ENCODE peak calls at places on chromosomes 3 and 15, in eight cellular contexts. One of them, this sample, is unnamed.

GRCh38 chr15:73959012-73959581 is 32.8 kb downstream of the LOXL1 start:
- DNase-seq in aorta: peak; percentile 9
- DNase-seq in fibroblast of mammary gland: no peak
- DNase-seq in cardiac muscle cell: no peak
- DNase-seq in HFFc6: no peak
- DNase-seq in RCC 7860: peak; percentile 37
- DNase-seq in DND-41: peak; percentile 70
- DNase-seq in WTC11: no peak
- DNase-seq in this sample: peak; percentile 52

GRCh38 chr15:100592898-100593297 is 9.1 kb downstream of the LINS1 start:
- DNase-seq in aorta: no peak
- DNase-seq in fibroblast of mammary gland: peak; percentile 19
- DNase-seq in cardiac muscle cell: no peak
- DNase-seq in HFFc6: peak; percentile 61
- DNase-seq in RCC 7860: no peak
- DNase-seq in DND-41: no peak
- DNase-seq in WTC11: no peak
- DNase-seq in this sample: no peak

GRCh38 chr15:29687204-29687768 is 135.0 kb downstream of the TJP1 start:
- DNase-seq in aorta: no peak
- DNase-seq in fibroblast of mammary gland: no peak
- DNase-seq in cardiac muscle cell: no peak
- DNase-seq in HFFc6: no peak
- DNase-seq in RCC 7860: no peak
- DNase-seq in DND-41: no peak
- DNase-seq in WTC11: no peak
- DNase-seq in this sample: no peak

GRCh38 chr15:85704720-85705119 is 90.0 kb downstream of the KLHL25 start:
- DNase-seq in aorta: no peak
- DNase-seq in fibroblast of mammary gland: peak; percentile 68
- DNase-seq in cardiac muscle cell: no peak
- DNase-seq in HFFc6: no peak
- DNase-seq in RCC 7860: no peak
- DNase-seq in DND-41: no peak
- DNase-seq in WTC11: no peak
- DNase-seq in this sample: no peak

GRCh38 chr3:197590313-197590962 is 34.7 kb upstream of the BDH1 start:
- DNase-seq in aorta: no peak
- DNase-seq in fibroblast of mammary gland: no peak
- DNase-seq in cardiac muscle cell: no peak
- DNase-seq in HFFc6: no peak
- DNase-seq in RCC 7860: no peak
- DNase-seq in DND-41: no peak
- DNase-seq in WTC11: no peak
- DNase-seq in this sample: no peak

GRCh38 chr3:129558076-129558771 is 15.2 kb downstream of the H1-8 start:
- DNase-seq in aorta: no peak
- DNase-seq in fibroblast of mammary gland: peak; percentile 28
- DNase-seq in cardiac muscle cell: no peak
- DNase-seq in HFFc6: no peak
- DNase-seq in RCC 7860: no peak
- DNase-seq in DND-41: no peak
- DNase-seq in WTC11: no peak
- DNase-seq in this sample: no peak

GRCh38 chr3:189978753-189979152 is 141.9 kb downstream of the P3H2 start:
- DNase-seq in aorta: no peak
- DNase-seq in fibroblast of mammary gland: no peak
- DNase-seq in cardiac muscle cell: no peak
- DNase-seq in HFFc6: no peak
- DNase-seq in RCC 7860: no peak
- DNase-seq in DND-41: no peak
- DNase-seq in WTC11: no peak
- DNase-seq in this sample: no peak

GRCh38 chr3:50664959-50665602 is 9.6 kb upstream of the DOCK3 start:
- DNase-seq in aorta: no peak
- DNase-seq in fibroblast of mammary gland: no peak
- DNase-seq in cardiac muscle cell: no peak
- DNase-seq in HFFc6: no peak
- DNase-seq in RCC 7860: no peak
- DNase-seq in DND-41: no peak
- DNase-seq in WTC11: peak; percentile 4
- DNase-seq in this sample: no peak

GRCh38 chr3:128882709-128883108 is 3.3 kb downstream of the ACAD9 start:
- DNase-seq in aorta: no peak
- DNase-seq in fibroblast of mammary gland: no peak
- DNase-seq in cardiac muscle cell: no peak
- DNase-seq in HFFc6: no peak
- DNase-seq in RCC 7860: no peak
- DNase-seq in DND-41: no peak
- DNase-seq in WTC11: no peak
- DNase-seq in this sample: no peak

GRCh38 chr3:11581237-11582122 is 62.2 kb downstream of the VGLL4 start:
- DNase-seq in aorta: no peak
- DNase-seq in fibroblast of mammary gland: no peak
- DNase-seq in cardiac muscle cell: no peak
- DNase-seq in HFFc6: no peak
- DNase-seq in RCC 7860: no peak
- DNase-seq in DND-41: no peak
- DNase-seq in WTC11: no peak
- DNase-seq in this sample: no peak

GRCh38 chr3:194095464-194095863 is 40.5 kb upstream of the HES1 start:
- DNase-seq in aorta: no peak
- DNase-seq in fibroblast of mammary gland: no peak
- DNase-seq in cardiac muscle cell: no peak
- DNase-seq in HFFc6: no peak
- DNase-seq in RCC 7860: no peak
- DNase-seq in DND-41: peak; percentile 57
- DNase-seq in WTC11: no peak
- DNase-seq in this sample: no peak

GRCh38 chr15:43975750-43976149 is 148.9 kb downstream of the WDR76 start:
- DNase-seq in aorta: no peak
- DNase-seq in fibroblast of mammary gland: no peak
- DNase-seq in cardiac muscle cell: no peak
- DNase-seq in HFFc6: no peak
- DNase-seq in RCC 7860: no peak
- DNase-seq in DND-41: no peak
- DNase-seq in WTC11: no peak
- DNase-seq in this sample: no peak

GRCh38 chr3:58266577-58266976 is 29.0 kb downstream of the ABHD6 start:
- DNase-seq in aorta: no peak
- DNase-seq in fibroblast of mammary gland: peak; percentile 18
- DNase-seq in cardiac muscle cell: no peak
- DNase-seq in HFFc6: no peak
- DNase-seq in RCC 7860: no peak
- DNase-seq in DND-41: no peak
- DNase-seq in WTC11: no peak
- DNase-seq in this sample: no peak

GRCh38 chr15:87877114-87877810 is 379.3 kb downstream of the NTRK3 start:
- DNase-seq in aorta: no peak
- DNase-seq in fibroblast of mammary gland: peak; percentile 2
- DNase-seq in cardiac muscle cell: peak; percentile 93
- DNase-seq in HFFc6: peak; percentile 71
- DNase-seq in RCC 7860: peak; percentile 85
- DNase-seq in DND-41: no peak
- DNase-seq in WTC11: no peak
- DNase-seq in this sample: no peak

GRCh38 chr15:68561901-68562300 is 16.9 kb upstream of the CORO2B start:
- DNase-seq in aorta: peak; percentile 40
- DNase-seq in fibroblast of mammary gland: no peak
- DNase-seq in cardiac muscle cell: no peak
- DNase-seq in HFFc6: no peak
- DNase-seq in RCC 7860: no peak
- DNase-seq in DND-41: no peak
- DNase-seq in WTC11: no peak
- DNase-seq in this sample: no peak

GRCh38 chr3:153099131-153099530 is 62.9 kb upstream of the RAP2B start:
- DNase-seq in aorta: no peak
- DNase-seq in fibroblast of mammary gland: no peak
- DNase-seq in cardiac muscle cell: no peak
- DNase-seq in HFFc6: no peak
- DNase-seq in RCC 7860: no peak
- DNase-seq in DND-41: no peak
- DNase-seq in WTC11: no peak
- DNase-seq in this sample: no peak

GRCh38 chr3:177598110-177598833 is 401.0 kb upstream of the TBL1XR1 start:
- DNase-seq in aorta: no peak
- DNase-seq in fibroblast of mammary gland: no peak
- DNase-seq in cardiac muscle cell: peak; percentile 43
- DNase-seq in HFFc6: no peak
- DNase-seq in RCC 7860: no peak
- DNase-seq in DND-41: peak; percentile 41
- DNase-seq in WTC11: no peak
- DNase-seq in this sample: no peak

GRCh38 chr3:190728574-190729246 is 133.8 kb downstream of the GMNC start:
- DNase-seq in aorta: no peak
- DNase-seq in fibroblast of mammary gland: peak; percentile 42
- DNase-seq in cardiac muscle cell: peak; percentile 25
- DNase-seq in HFFc6: no peak
- DNase-seq in RCC 7860: peak; percentile 31
- DNase-seq in DND-41: no peak
- DNase-seq in WTC11: no peak
- DNase-seq in this sample: no peak

GRCh38 chr3:67239362-67239761 is 241.3 kb downstream of the KBTBD8 start:
- DNase-seq in aorta: no peak
- DNase-seq in fibroblast of mammary gland: no peak
- DNase-seq in cardiac muscle cell: no peak
- DNase-seq in HFFc6: no peak
- DNase-seq in RCC 7860: no peak
- DNase-seq in DND-41: no peak
- DNase-seq in WTC11: no peak
- DNase-seq in this sample: no peak

GRCh38 chr15:66071160-66071559 is 182.4 kb downstream of the MEGF11 start:
- DNase-seq in aorta: no peak
- DNase-seq in fibroblast of mammary gland: no peak
- DNase-seq in cardiac muscle cell: no peak
- DNase-seq in HFFc6: no peak
- DNase-seq in RCC 7860: no peak
- DNase-seq in DND-41: no peak
- DNase-seq in WTC11: no peak
- DNase-seq in this sample: no peak

GRCh38 chr3:47791193-47791855 is 9.6 kb upstream of the SMARCC1 start:
- DNase-seq in aorta: peak; percentile 39
- DNase-seq in fibroblast of mammary gland: no peak
- DNase-seq in cardiac muscle cell: no peak
- DNase-seq in HFFc6: peak; percentile 16
- DNase-seq in RCC 7860: no peak
- DNase-seq in DND-41: no peak
- DNase-seq in WTC11: no peak
- DNase-seq in this sample: no peak

GRCh38 chr3:43087249-43087776 is 18.6 kb downstream of the POMGNT2 start:
- DNase-seq in aorta: no peak
- DNase-seq in fibroblast of mammary gland: peak; percentile 12
- DNase-seq in cardiac muscle cell: peak; percentile 11
- DNase-seq in HFFc6: no peak
- DNase-seq in RCC 7860: no peak
- DNase-seq in DND-41: no peak
- DNase-seq in WTC11: no peak
- DNase-seq in this sample: no peak

GRCh38 chr3:141231923-141232861 is 567 bp downstream of the PXYLP1 start:
- DNase-seq in aorta: peak; percentile 82
- DNase-seq in fibroblast of mammary gland: no peak
- DNase-seq in cardiac muscle cell: peak; percentile 10
- DNase-seq in HFFc6: no peak
- DNase-seq in RCC 7860: no peak
- DNase-seq in DND-41: peak; percentile 39
- DNase-seq in WTC11: peak; percentile 66
- DNase-seq in this sample: peak; percentile 28

GRCh38 chr15:52263563-52263962 is 32.0 kb downstream of the MYO5C start:
- DNase-seq in aorta: no peak
- DNase-seq in fibroblast of mammary gland: no peak
- DNase-seq in cardiac muscle cell: no peak
- DNase-seq in HFFc6: no peak
- DNase-seq in RCC 7860: no peak
- DNase-seq in DND-41: peak; percentile 63
- DNase-seq in WTC11: no peak
- DNase-seq in this sample: no peak

GRCh38 chr3:189851682-189852081 is 220.5 kb downstream of the TP63 start:
- DNase-seq in aorta: no peak
- DNase-seq in fibroblast of mammary gland: no peak
- DNase-seq in cardiac muscle cell: no peak
- DNase-seq in HFFc6: no peak
- DNase-seq in RCC 7860: no peak
- DNase-seq in DND-41: no peak
- DNase-seq in WTC11: no peak
- DNase-seq in this sample: no peak

GRCh38 chr3:117706037-117706436 is 996.5 kb downstream of the TUSC7 start:
- DNase-seq in aorta: no peak
- DNase-seq in fibroblast of mammary gland: peak; percentile 93
- DNase-seq in cardiac muscle cell: peak; percentile 11
- DNase-seq in HFFc6: peak; percentile 93
- DNase-seq in RCC 7860: no peak
- DNase-seq in DND-41: no peak
- DNase-seq in WTC11: no peak
- DNase-seq in this sample: no peak

GRCh38 chr3:40225116-40225515 is 84.4 kb upstream of the EIF1B start:
- DNase-seq in aorta: no peak
- DNase-seq in fibroblast of mammary gland: no peak
- DNase-seq in cardiac muscle cell: no peak
- DNase-seq in HFFc6: no peak
- DNase-seq in RCC 7860: no peak
- DNase-seq in DND-41: no peak
- DNase-seq in WTC11: no peak
- DNase-seq in this sample: no peak

GRCh38 chr3:135597855-135598254 is 367.7 kb upstream of the PPP2R3A start:
- DNase-seq in aorta: no peak
- DNase-seq in fibroblast of mammary gland: no peak
- DNase-seq in cardiac muscle cell: no peak
- DNase-seq in HFFc6: no peak
- DNase-seq in RCC 7860: no peak
- DNase-seq in DND-41: no peak
- DNase-seq in WTC11: no peak
- DNase-seq in this sample: no peak

GRCh38 chr3:109806929-109807328 is 469.6 kb upstream of the DPPA4 start:
- DNase-seq in aorta: no peak
- DNase-seq in fibroblast of mammary gland: peak; percentile 40
- DNase-seq in cardiac muscle cell: peak; percentile 86
- DNase-seq in HFFc6: peak; percentile 23
- DNase-seq in RCC 7860: peak; percentile 51
- DNase-seq in DND-41: peak; percentile 63
- DNase-seq in WTC11: no peak
- DNase-seq in this sample: peak; percentile 83

GRCh38 chr3:9598783-9599387 is 45.3 kb upstream of the LHFPL4 start:
- DNase-seq in aorta: no peak
- DNase-seq in fibroblast of mammary gland: no peak
- DNase-seq in cardiac muscle cell: no peak
- DNase-seq in HFFc6: no peak
- DNase-seq in RCC 7860: no peak
- DNase-seq in DND-41: no peak
- DNase-seq in WTC11: no peak
- DNase-seq in this sample: no peak

GRCh38 chr3:146638718-146639117 is 33.6 kb upstream of the PLSCR5 start:
- DNase-seq in aorta: no peak
- DNase-seq in fibroblast of mammary gland: no peak
- DNase-seq in cardiac muscle cell: no peak
- DNase-seq in HFFc6: no peak
- DNase-seq in RCC 7860: no peak
- DNase-seq in DND-41: no peak
- DNase-seq in WTC11: no peak
- DNase-seq in this sample: no peak

GRCh38 chr3:85780806-85781205 is 822.0 kb downstream of the CADM2 start:
- DNase-seq in aorta: no peak
- DNase-seq in fibroblast of mammary gland: no peak
- DNase-seq in cardiac muscle cell: no peak
- DNase-seq in HFFc6: no peak
- DNase-seq in RCC 7860: no peak
- DNase-seq in DND-41: no peak
- DNase-seq in WTC11: no peak
- DNase-seq in this sample: no peak

GRCh38 chr3:98994128-98994762 is 92.8 kb upstream of the DCBLD2 start:
- DNase-seq in aorta: no peak
- DNase-seq in fibroblast of mammary gland: peak; percentile 82
- DNase-seq in cardiac muscle cell: peak; percentile 82
- DNase-seq in HFFc6: peak; percentile 73
- DNase-seq in RCC 7860: peak; percentile 51
- DNase-seq in DND-41: no peak
- DNase-seq in WTC11: no peak
- DNase-seq in this sample: no peak

GRCh38 chr15:101029971-101030661 is 111.0 kb downstream of the LRRK1 start:
- DNase-seq in aorta: peak; percentile 53
- DNase-seq in fibroblast of mammary gland: no peak
- DNase-seq in cardiac muscle cell: no peak
- DNase-seq in HFFc6: no peak
- DNase-seq in RCC 7860: no peak
- DNase-seq in DND-41: no peak
- DNase-seq in WTC11: peak; percentile 4
- DNase-seq in this sample: no peak

This sample was measured in CD4-positive, alpha-beta memory T cell.